ENCODE peak calls at places on chromosomes 7 and 10, in eight cellular contexts. O is T-helper 1 cell, W is AML-193, J is T-helper 17 cell, T is EH, I is NCI-H1105, E is choroid plexus epithelial cell, A is foreskin melanocyte. Q is an unnamed sample.

GRCh38 chr10:112585052-112585451 is 138.0 kb downstream of the VTI1A start:
- DNase-seq in O (no peak), W (no peak), J (no peak), T (peak; percentile 63), I (no peak), E (peak; percentile 26), A (no peak), Q (peak; percentile 45)

GRCh38 chr7:155204744-155205367 is 92.8 kb upstream of the INSIG1 start:
- DNase-seq in O (no peak), W (no peak), J (no peak), T (no peak), I (no peak), E (no peak), A (no peak), Q (no peak)

GRCh38 chr10:60524541-60524940 is 134.9 kb upstream of the ANK3 start:
- DNase-seq in O (peak; percentile 32), W (no peak), J (no peak), T (peak; percentile 22), I (no peak), E (peak; percentile 92), A (peak; percentile 44), Q (peak; percentile 52)

GRCh38 chr10:95406651-95407280 is 116.0 kb upstream of the PDLIM1 start:
- DNase-seq in O (no peak), W (no peak), J (no peak), T (no peak), I (peak; percentile 27), E (no peak), A (no peak), Q (no peak)

GRCh38 chr7:50766808-50767207 is 15.9 kb downstream of the GRB10 start:
- DNase-seq in O (no peak), W (no peak), J (no peak), T (no peak), I (no peak), E (no peak), A (no peak), Q (no peak)

GRCh38 chr10:92702301-92702916 is 12.7 kb downstream of the HHEX start:
- DNase-seq in O (no peak), W (peak; percentile 44), J (no peak), T (no peak), I (no peak), E (no peak), A (no peak), Q (no peak)

GRCh38 chr7:151307536-151307935 is 34.1 kb upstream of the NUB1 start:
- DNase-seq in O (no peak), W (no peak), J (no peak), T (no peak), I (no peak), E (no peak), A (no peak), Q (no peak)

GRCh38 chr10:132446661-132447445 is 49.9 kb downstream of the PWWP2B start:
- DNase-seq in O (peak; percentile 90), W (peak; percentile 67), J (peak; percentile 50), T (peak; percentile 60), I (no peak), E (peak; percentile 66), A (peak; percentile 52), Q (peak; percentile 60)

GRCh38 chr7:85693326-85693725 is 506.5 kb upstream of the SEMA3D start:
- DNase-seq in O (no peak), W (no peak), J (no peak), T (peak; percentile 16), I (no peak), E (no peak), A (no peak), Q (no peak)

GRCh38 chr10:120253131-120253530 is 203.9 kb upstream of the PLPP4 start:
- DNase-seq in O (no peak), W (no peak), J (no peak), T (no peak), I (no peak), E (no peak), A (no peak), Q (no peak)

GRCh38 chr10:90947025-90947960 is 26.4 kb upstream of the ANKRD1 start:
- DNase-seq in O (peak; percentile 69), W (no peak), J (no peak), T (peak; percentile 91), I (no peak), E (peak; percentile 65), A (peak; percentile 19), Q (peak; percentile 39)

GRCh38 chr10:5643356-5643755 is 23.0 kb downstream of the ASB13 start:
- DNase-seq in O (no peak), W (no peak), J (no peak), T (peak; percentile 19), I (no peak), E (no peak), A (no peak), Q (no peak)

GRCh38 chr7:139598642-139599041 is 75.2 kb downstream of the CLEC2L start:
- DNase-seq in O (no peak), W (no peak), J (no peak), T (peak; percentile 25), I (peak; percentile 47), E (no peak), A (no peak), Q (no peak)

GRCh38 chr7:117667456-117667855 is 187.6 kb downstream of the CFTR start:
- DNase-seq in O (no peak), W (no peak), J (no peak), T (peak; percentile 6), I (no peak), E (peak; percentile 62), A (peak; percentile 27), Q (no peak)

GRCh38 chr10:5996696-5997095 is 19.4 kb upstream of the IL15RA start:
- DNase-seq in O (no peak), W (no peak), J (no peak), T (no peak), I (no peak), E (no peak), A (no peak), Q (no peak)

GRCh38 chr7:105861252-105861651 is 15.1 kb downstream of the ATXN7L1 start:
- DNase-seq in O (no peak), W (no peak), J (no peak), T (no peak), I (no peak), E (no peak), A (no peak), Q (no peak)

GRCh38 chr10:89426230-89426868 is 12.0 kb downstream of the IFIT5 start:
- DNase-seq in O (peak; percentile 20), W (peak; percentile 24), J (no peak), T (peak; percentile 73), I (no peak), E (peak; percentile 88), A (peak; percentile 47), Q (peak; percentile 77)

GRCh38 chr7:50751136-50751535 is 31.6 kb downstream of the GRB10 start:
- DNase-seq in O (no peak), W (no peak), J (no peak), T (no peak), I (peak; percentile 23), E (no peak), A (peak; percentile 78), Q (no peak)

GRCh38 chr10:58963723-58964124 is 212.7 kb upstream of the PHYHIPL start:
- DNase-seq in O (no peak), W (no peak), J (no peak), T (no peak), I (no peak), E (no peak), A (peak; percentile 99), Q (no peak)

GRCh38 chr10:6423004-6423403 is 157.1 kb downstream of the PRKCQ start:
- DNase-seq in O (no peak), W (no peak), J (no peak), T (peak; percentile 61), I (no peak), E (no peak), A (peak; percentile 26), Q (peak; percentile 62)

GRCh38 chr7:127890726-127891125 is 140.5 kb downstream of the LRRC4 start:
- DNase-seq in O (no peak), W (peak; percentile 64), J (no peak), T (no peak), I (no peak), E (no peak), A (no peak), Q (no peak)

GRCh38 chr7:39271386-39271785 is 293.7 kb downstream of the POU6F2 start:
- DNase-seq in O (no peak), W (no peak), J (no peak), T (peak; percentile 29), I (peak; percentile 73), E (peak; percentile 7), A (no peak), Q (no peak)

GRCh38 chr10:16381083-16381482 is 55.7 kb upstream of the PTER start:
- DNase-seq in O (no peak), W (no peak), J (no peak), T (no peak), I (no peak), E (peak; percentile 5), A (no peak), Q (peak; percentile 64)

GRCh38 chr10:58023341-58024073 is 244.2 kb downstream of the IPMK start:
- DNase-seq in O (peak; percentile 1), W (no peak), J (no peak), T (peak; percentile 89), I (no peak), E (peak; percentile 85), A (no peak), Q (peak; percentile 95)

GRCh38 chr10:92553959-92554358 is 19.9 kb downstream of the IDE start:
- DNase-seq in O (no peak), W (no peak), J (no peak), T (no peak), I (no peak), E (no peak), A (no peak), Q (no peak)

GRCh38 chr10:10644317-10645111 is 373.2 kb upstream of the CELF2 start:
- DNase-seq in O (no peak), W (no peak), J (no peak), T (peak; percentile 14), I (no peak), E (peak; percentile 47), A (no peak), Q (no peak)

GRCh38 chr10:72340510-72340895 is 14.2 kb downstream of the DNAJB12 start:
- DNase-seq in O (peak; percentile 75), W (peak; percentile 36), J (peak; percentile 61), T (peak; percentile 61), I (no peak), E (peak; percentile 75), A (no peak), Q (peak; percentile 74)

GRCh38 chr10:98431016-98431415 is 15.7 kb downstream of the HPS1 start:
- DNase-seq in O (no peak), W (no peak), J (no peak), T (no peak), I (no peak), E (no peak), A (no peak), Q (peak; percentile 23)

GRCh38 chr7:100469227-100470044 is 5.4 kb upstream of the SPACDR start:
- DNase-seq in O (peak; percentile 63), W (peak; percentile 42), J (peak; percentile 71), T (peak; percentile 74), I (peak; percentile 48), E (peak; percentile 78), A (peak; percentile 46), Q (peak; percentile 74)

GRCh38 chr7:34371922-34372321 is 286.1 kb upstream of the NPSR1 start:
- DNase-seq in O (no peak), W (no peak), J (no peak), T (peak; percentile 36), I (no peak), E (no peak), A (no peak), Q (no peak)

GRCh38 chr7:137882806-137883205 is 36.0 kb upstream of the DGKI start:
- DNase-seq in O (no peak), W (no peak), J (no peak), T (peak; percentile 65), I (no peak), E (no peak), A (no peak), Q (peak; percentile 46)

GRCh38 chr7:96342036-96342435 is 20.1 kb upstream of the SLC25A13 start:
- DNase-seq in O (no peak), W (no peak), J (no peak), T (no peak), I (no peak), E (no peak), A (no peak), Q (no peak)